ENCODE peak calls at places on chromosomes 7 and 10, in six cellular contexts. W is A549, A is HCT116, B is HepG2, N is K562, L is endothelial cell of umbilical vein. P is an unnamed sample.

GRCh38 chr10:124430077-124430476 is 11.4 kb upstream of the OAT start:
- DNase-seq in A (no peak), N (no peak), L (no peak), W (no peak), B (no peak), P (no peak)

GRCh38 chr7:158814637-158815036 is 14.7 kb downstream of the ESYT2 start:
- DNase-seq in N (no peak), L (no peak), A (no peak), B (no peak), W (no peak), P (peak; percentile 54)

GRCh38 chr10:43453266-43453831 is 16.4 kb downstream of the ZNF487 start:
- DNase-seq in B (no peak), A (no peak), N (no peak), W (no peak), L (no peak), P (no peak)

GRCh38 chr7:136714062-136714461 is 154.4 kb upstream of the CHRM2 start:
- DNase-seq in L (no peak), W (no peak), N (no peak), A (no peak), B (no peak), P (no peak)

GRCh38 chr7:44881610-44882009 is 3.7 kb downstream of the PURB start:
- DNase-seq in W (no peak), A (no peak), N (no peak), B (no peak), L (peak; percentile 71), P (peak; percentile 74)

GRCh38 chr7:42456756-42457276 is 219.8 kb upstream of the GLI3 start:
- DNase-seq in L (no peak), B (no peak), W (no peak), A (no peak), N (no peak), P (peak; percentile 25)

GRCh38 chr10:103881420-103882284 is 26.3 kb upstream of the SH3PXD2A start:
- DNase-seq in L (no peak), N (no peak), W (no peak), A (no peak), B (no peak), P (no peak)

GRCh38 chr10:110919971-110920881 is 822 bp downstream of the SHOC2 start:
- DNase-seq in A (no peak), B (no peak), N (peak; percentile 5), W (no peak), L (peak; percentile 57), P (peak; percentile 94)

GRCh38 chr7:149880871-149881301 is 7.1 kb downstream of the ATP6V0E2 start:
- DNase-seq in W (no peak), N (no peak), L (no peak), A (no peak), B (no peak), P (peak; percentile 3)

DNA sequence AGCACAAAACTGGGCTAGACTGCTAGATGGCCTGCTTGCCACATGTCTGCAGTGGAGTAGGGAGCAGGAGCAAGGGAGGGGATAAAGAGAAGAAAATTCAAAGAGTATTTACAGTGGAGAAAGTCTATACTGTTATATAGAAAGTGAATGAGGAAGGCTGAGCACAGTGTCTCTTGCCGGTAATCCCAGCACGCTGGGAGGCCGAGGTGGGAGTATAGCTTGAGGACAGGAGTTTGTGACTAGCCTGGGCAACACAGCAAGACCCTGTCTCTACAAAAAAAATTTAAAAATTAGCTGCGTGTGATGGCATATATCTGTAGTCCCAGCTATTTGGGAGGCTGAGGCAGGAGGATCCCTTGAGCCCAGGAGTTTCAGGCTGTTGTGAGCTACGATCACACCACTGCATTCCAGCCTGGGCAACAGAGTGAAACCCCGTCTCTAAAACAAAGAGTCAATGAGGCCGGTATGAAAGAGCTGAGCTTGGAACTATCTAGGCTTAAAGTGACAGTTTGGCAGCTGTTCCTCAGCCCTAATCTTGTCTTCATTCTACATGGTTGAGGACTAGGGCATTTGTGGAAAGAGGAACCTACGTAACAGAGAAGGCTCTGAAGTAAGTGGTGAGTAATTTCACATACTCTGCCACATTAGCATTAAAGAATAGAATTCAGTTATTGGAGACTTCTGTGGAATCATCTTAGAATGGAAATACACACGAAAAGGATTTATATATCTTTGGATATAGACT is 41.9 kb downstream of the CD36 start:
- DNase-seq in L (no peak), W (no peak), A (no peak), B (no peak), N (no peak), P (peak; percentile 65)
- TF ChIP-seq POLR2A in L (no peak), W (no peak), A (no peak), B (no peak), N (no peak), P (no peak)

DNA sequence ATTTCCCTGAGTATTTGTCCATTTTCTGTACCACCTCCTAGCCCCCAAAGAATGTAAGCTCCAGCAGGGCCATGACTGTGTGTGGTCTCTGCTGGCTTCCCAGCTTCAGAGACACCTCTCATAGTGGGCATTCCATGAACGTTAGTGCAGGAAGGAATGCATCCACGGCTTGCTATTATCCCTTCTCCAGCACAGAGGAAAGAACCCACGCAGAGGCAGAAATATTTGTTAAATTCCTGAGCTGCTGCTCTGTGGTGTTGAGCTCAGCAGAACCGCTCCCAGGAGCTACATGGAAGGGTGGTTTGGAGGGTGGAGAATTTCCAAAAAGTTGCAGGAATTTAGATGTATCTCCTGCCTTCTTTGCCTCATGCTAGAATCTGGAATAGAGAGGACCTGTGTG is 275.2 kb downstream of the POU6F2 start:
- DNase-seq in L (no peak), W (no peak), B (no peak), A (no peak), N (no peak), P (no peak)
- TF ChIP-seq MAX in L (no peak), W (no peak), B (no peak), A (no peak), N (no peak), P (no peak)

GRCh38 chr10:30705086-30705624 is 75.6 kb upstream of the LYZL2 start:
- DNase-seq in A (no peak), N (no peak), W (no peak), B (no peak), L (no peak), P (peak; percentile 26)
- TF ChIP-seq CTCF in A (no peak), N (no peak), W (no peak), B (no peak), L (no peak), P (no peak)

GRCh38 chr10:13712799-13713581 is 126.2 kb downstream of the PRPF18 start:
- DNase-seq in A (peak; percentile 44), N (peak; percentile 52), L (peak; percentile 96), W (peak; percentile 50), B (no peak), P (peak; percentile 89)
- TF ChIP-seq POLR2A in A (no peak), N (no peak), L (peak; percentile 65), W (no peak), B (no peak), P (no peak)

DNA sequence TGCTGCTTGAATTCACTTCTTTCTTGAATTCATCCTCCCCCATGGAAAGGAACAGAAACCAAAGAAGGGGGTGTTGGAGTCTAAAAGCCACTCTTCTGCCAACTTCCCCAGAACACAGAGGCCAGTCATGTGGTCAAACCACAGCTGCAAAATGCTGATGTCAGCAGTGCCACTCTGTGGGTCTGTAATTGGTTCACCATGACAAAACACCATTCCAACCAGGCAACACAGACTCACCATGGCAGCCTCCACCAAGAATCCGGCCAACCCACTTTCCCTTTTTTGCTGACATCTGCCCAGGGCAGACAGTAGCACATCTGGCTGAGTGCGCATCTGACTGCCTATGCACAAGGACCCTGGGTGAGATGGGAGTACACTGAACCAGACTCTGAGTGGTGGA is 16.8 kb downstream of the OSBPL3 start:
- DNase-seq in L (no peak), B (no peak), W (no peak), N (no peak), A (no peak), P (peak; percentile 88)
- TF ChIP-seq MAX in L (no peak), B (no peak), W (no peak), N (no peak), A (no peak), P (peak; percentile 78)

DNA sequence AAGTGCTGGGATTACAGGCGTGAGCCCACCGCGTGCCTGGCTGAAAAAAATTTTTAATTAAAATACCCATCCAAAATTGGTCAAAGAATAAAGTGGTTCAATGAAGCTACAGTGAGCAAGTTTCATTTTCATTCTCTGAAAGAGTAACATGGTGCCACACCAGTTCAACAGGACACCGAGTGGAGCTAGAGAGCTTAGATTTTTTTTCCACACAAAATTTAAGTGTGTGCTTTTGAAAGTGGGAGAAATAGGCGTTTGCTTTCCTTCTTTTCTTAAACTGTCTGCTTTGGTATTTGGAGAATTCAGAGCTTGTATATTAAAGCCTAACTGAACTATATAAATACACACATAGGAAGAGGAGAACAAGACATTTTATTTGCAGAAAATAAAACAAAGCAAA is 43.4 kb downstream of the BPGM start:
- DNase-seq in L (peak; percentile 56), W (no peak), B (no peak), N (no peak), A (no peak), P (peak; percentile 15)
- TF ChIP-seq CTCF in L (no peak), W (peak; percentile 60), B (peak; percentile 46), N (peak; percentile 31), A (peak; percentile 20), P (no peak)

GRCh38 chr10:79147796-79148451 is 79.2 kb downstream of the ZMIZ1 start:
- DNase-seq in A (no peak), W (no peak), N (no peak), L (no peak), B (no peak), P (no peak)

GRCh38 chr10:79149345-79149661 is 80.5 kb downstream of the ZMIZ1 start:
- DNase-seq in N (no peak), L (no peak), B (no peak), W (no peak), A (no peak), P (no peak)

GRCh38 chr10:79149662-79150443 is 81.1 kb downstream of the ZMIZ1 start:
- DNase-seq in B (no peak), A (peak; percentile 48), N (peak; percentile 92), W (peak; percentile 91), L (no peak), P (peak; percentile 62)

GRCh38 chr10:79147306-79147705 is 78.5 kb downstream of the ZMIZ1 start:
- DNase-seq in W (no peak), N (no peak), B (no peak), A (no peak), L (no peak), P (no peak)

GRCh38 chr10:79148452-79149344 is 79.9 kb downstream of the ZMIZ1 start:
- DNase-seq in W (no peak), L (peak; percentile 80), B (no peak), A (no peak), N (peak; percentile 78), P (no peak)
- TF ChIP-seq POLR2A in W (no peak), L (no peak), B (no peak), A (no peak), N (peak; percentile 80), P (no peak)

DNA sequence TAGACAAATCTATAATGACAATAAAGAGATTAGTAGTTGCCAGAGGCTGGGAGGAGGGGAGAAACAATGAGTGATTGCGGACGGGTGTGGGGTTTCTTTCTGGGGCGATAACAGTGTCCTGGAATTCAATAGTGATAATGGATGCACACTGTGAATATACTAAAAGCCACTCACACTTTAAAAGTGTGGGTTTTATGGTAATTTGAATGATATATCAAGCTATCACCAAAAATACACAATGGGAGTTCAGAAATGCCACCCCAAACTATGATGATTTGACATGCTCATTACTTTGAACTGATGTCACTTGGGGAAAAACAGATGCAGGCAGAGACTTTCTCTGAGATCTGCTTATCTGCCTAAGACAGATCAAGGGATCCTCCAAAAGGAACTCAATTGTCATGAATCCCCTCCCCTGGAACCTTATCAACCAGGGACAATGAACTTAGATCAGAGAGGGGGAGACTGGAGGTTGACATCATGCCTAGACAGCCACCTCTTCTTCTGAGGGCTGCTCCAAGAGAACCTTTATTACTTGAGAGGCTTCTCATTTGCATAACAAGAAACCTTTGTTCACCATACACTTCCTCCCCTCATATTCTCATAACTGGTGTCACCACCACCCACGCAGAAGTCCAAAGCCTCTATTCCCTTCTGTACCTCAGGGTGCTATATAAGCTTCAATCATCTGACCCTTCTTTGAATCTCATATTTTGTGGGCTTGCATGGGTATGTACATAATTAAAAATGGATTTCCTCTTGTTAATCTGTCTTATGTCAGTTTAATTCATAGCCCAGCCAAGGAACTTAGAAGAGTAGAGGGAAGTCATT is 14.8 kb upstream of the ZC3HAV1 start:
- DNase-seq in N (peak; percentile 97), A (no peak), B (no peak), W (no peak), L (no peak), P (no peak)
- TF ChIP-seq MAX in N (no peak), A (no peak), B (no peak), W (no peak), L (no peak), P (no peak)

P was measured in NB4.